ENCODE peak calls at places on chromosomes 3 and 15, in four cellular contexts. U, D, I and C are unnamed samples.

GRCh38 chr3:42730294-42730693 is 27.7 kb upstream of the HHATL start:
- DNase-seq in D (no peak), I (no peak), U (no peak), C (no peak)

GRCh38 chr3:13689373-13690265 is 140.7 kb downstream of the FBLN2 start:
- DNase-seq in D (no peak), U (no peak), I (no peak), C (no peak)

GRCh38 chr15:36811903-36812302 is 232.5 kb downstream of the CDIN1 start:
- DNase-seq in U (no peak), I (no peak), D (no peak), C (no peak)

GRCh38 chr3:168951368-168951767 is 712.1 kb downstream of the MECOM start:
- DNase-seq in D (peak), I (peak), U (no peak), C (no peak)

GRCh38 chr15:89111352-89111751 is 23.1 kb downstream of the ABHD2 start:
- DNase-seq in U (no peak), D (no peak), I (no peak), C (no peak)

GRCh38 chr3:37742574-37743212 is 119.0 kb upstream of the CTDSPL start:
- DNase-seq in U (no peak), D (no peak), I (no peak), C (no peak)

GRCh38 chr15:83206387-83206970 is 1.1 kb downstream of the HDGFL3 start:
- DNase-seq in I (peak), U (peak), D (no peak), C (peak)

GRCh38 chr3:124034016-124034808 is 42.3 kb upstream of the ROPN1 start:
- DNase-seq in I (peak), D (no peak), U (no peak), C (peak)

GRCh38 chr3:172083995-172084409 is 44.6 kb downstream of the FNDC3B start:
- DNase-seq in U (no peak), D (no peak), I (no peak), C (no peak)

GRCh38 chr15:93072440-93073394 is 16.3 kb downstream of the RGMA start:
- DNase-seq in I (peak), U (peak), D (peak), C (peak)

GRCh38 chr3:128482857-128483656 is 9.9 kb downstream of the GATA2 start:
- DNase-seq in D (no peak), U (no peak), I (peak), C (no peak)

GRCh38 chr3:52458031-52458760 is 2.8 kb downstream of the NISCH start:
- DNase-seq in U (no peak), D (no peak), I (no peak), C (no peak)

DNA sequence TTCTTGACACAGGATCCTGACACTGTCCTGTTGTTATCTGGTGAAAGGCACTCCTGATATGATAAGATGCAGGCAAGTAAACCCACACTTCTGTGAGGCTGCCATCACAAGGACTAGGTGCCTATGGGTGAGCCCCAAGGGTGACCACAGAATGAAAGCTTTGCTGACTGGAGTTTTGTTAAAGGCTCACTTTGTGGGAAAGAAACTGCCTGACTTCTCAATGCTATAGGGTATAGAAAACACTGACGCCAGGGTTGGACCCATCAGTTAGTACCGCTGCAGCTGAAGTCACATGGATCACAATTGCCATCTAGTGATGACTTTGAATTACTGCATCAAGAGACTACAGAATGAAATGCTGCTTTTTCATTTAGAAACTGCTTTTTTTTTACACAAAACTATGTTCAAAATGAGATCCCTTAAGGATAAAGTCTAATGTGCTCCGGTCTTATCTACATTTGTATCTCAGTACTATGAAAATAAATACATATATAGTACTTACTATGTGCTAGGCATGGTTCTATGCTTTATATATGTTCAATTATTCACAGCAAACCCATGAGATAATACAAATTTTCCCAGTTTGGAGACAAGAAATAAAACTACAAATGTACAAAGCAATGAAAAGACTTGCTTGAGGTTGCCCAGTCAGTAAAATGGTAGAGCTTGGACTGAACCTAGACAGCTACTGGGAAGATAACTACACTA is 64.2 kb upstream of the CMSS1 start:
- DNase-seq in U (peak), I (peak), D (peak), C (no peak)
- H3K9ac ChIP-seq in U (no peak), I (no peak), D (no peak), C (no peak)

GRCh38 chr3:188157407-188157806 is 3.5 kb downstream of the LPP start:
- DNase-seq in D (no peak), U (no peak), I (no peak), C (no peak)

GRCh38 chr3:188157971-188158370 is 4.0 kb downstream of the LPP start:
- DNase-seq in D (no peak), U (no peak), I (no peak), C (peak)

GRCh38 chr3:188154758-188155574 is 1.0 kb downstream of the LPP start:
- DNase-seq in D (no peak), U (no peak), I (peak), C (no peak)

GRCh38 chr3:188153949-188154757 is at the start of gene LPP:
- DNase-seq in I (peak), U (peak), D (no peak), C (peak)

GRCh38 chr3:188156051-188156450 is 2.1 kb downstream of the LPP start:
- DNase-seq in D (no peak), U (no peak), I (no peak), C (no peak)
- H3K4me3 ChIP-seq in D (no peak), U (no peak), I (no peak), C (no peak)

GRCh38 chr3:126983653-126984390 is 907 bp downstream of the PLXNA1 start:
- DNase-seq in U (peak), I (no peak), D (no peak), C (no peak)
- H3K9ac ChIP-seq in U (peak), I (peak), D (peak), C (peak)

GRCh38 chr3:46943237-46944187 is 33.0 kb downstream of the CCDC12 start:
- DNase-seq in I (no peak), D (peak), U (no peak), C (peak)
- H3K4me3 ChIP-seq in I (no peak), D (no peak), U (no peak), C (no peak)

DNA sequence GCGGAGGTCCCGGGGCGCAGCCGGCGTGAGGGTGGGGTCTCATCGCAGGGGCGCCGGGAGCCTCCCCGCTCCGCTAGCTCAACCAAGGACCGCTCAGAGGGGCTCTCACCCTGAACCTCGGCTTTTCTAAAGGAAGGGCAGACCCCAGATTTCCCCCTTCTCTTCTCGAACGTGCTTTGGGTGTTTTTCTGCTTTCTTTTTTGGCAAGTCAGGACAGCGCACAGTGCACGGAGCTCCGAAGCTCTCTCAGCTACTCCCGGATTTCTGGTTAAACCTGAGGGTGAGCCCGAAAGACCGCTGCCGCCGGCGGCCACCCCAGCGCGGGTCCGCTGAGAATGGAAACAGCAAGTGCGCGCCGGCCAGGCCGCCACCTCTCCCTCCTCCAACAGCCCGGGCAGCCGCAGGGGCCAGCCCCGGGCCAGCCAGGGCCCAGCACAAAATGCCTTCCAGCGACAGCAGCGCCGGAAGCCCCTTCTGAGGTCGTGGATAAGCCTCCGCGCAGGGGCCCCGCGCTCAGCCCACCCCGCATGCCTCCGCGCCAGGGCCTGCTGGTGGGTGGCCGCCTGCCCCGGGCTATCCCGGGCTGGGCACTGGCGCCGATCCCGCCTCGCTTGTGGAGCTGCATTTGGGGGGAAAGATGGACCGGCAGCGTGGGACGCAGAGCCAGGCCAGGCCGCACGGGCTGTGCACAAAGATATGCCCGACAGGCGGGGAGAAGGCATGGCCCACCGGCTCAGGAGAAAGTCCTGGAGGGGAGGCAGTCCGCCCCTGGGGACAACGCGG is 8.2 kb upstream of the OCA2 start:
- DNase-seq in D (no peak), I (peak), U (no peak), C (no peak)
- H3K9ac ChIP-seq in D (no peak), I (no peak), U (peak), C (peak)